ENCODE peak calls at places on chromosome 3, in seven cellular contexts. F is psoas muscle, E is AG10803, G is fibroblast of lung, Y is prostate gland, V is NB4, J is HFF-Myc. P is an unnamed sample.

GRCh38 chr3:64888165-64888564 is 200.4 kb upstream of the ADAMTS9 start:
- DNase-seq in E (peak), V (no peak), J (no peak), Y (no peak), F (no peak), G (no peak), P (peak)

GRCh38 chr3:120039642-120040610 is 54.3 kb downstream of the GSK3B start:
- DNase-seq in E (peak), Y (no peak), F (no peak), G (no peak), V (peak), J (no peak), P (no peak)

GRCh38 chr3:150110097-150110496 is 139.4 kb upstream of the PFN2 start:
- DNase-seq in J (no peak), E (no peak), V (no peak), F (no peak), G (no peak), Y (no peak), P (no peak)

GRCh38 chr3:65829228-65829627 is 209.5 kb downstream of the MAGI1 start:
- DNase-seq in E (no peak), V (no peak), Y (no peak), J (no peak), G (peak), F (no peak), P (no peak)

GRCh38 chr3:156180077-156180476 is 59.7 kb downstream of the KCNAB1 start:
- DNase-seq in E (peak), Y (no peak), V (no peak), J (no peak), F (no peak), G (peak), P (peak)

GRCh38 chr3:144777941-144778340 is 806.3 kb downstream of the DIPK2A start:
- DNase-seq in V (no peak), F (no peak), Y (no peak), J (no peak), E (no peak), G (no peak), P (no peak)

GRCh38 chr3:131535131-131535530 is 32.4 kb upstream of the MRPL3 start:
- DNase-seq in G (peak), V (no peak), E (peak), F (no peak), J (no peak), Y (no peak), P (peak)

GRCh38 chr3:58801541-58801940 is 135.0 kb upstream of the FAM3D start:
- DNase-seq in Y (no peak), J (no peak), G (peak), E (no peak), V (no peak), F (no peak), P (no peak)

GRCh38 chr3:128867200-128868125 is 12.0 kb upstream of the ACAD9 start:
- DNase-seq in J (no peak), Y (no peak), E (peak), F (no peak), G (no peak), V (peak), P (no peak)

GRCh38 chr3:58642846-58643245 is 23.7 kb downstream of the FAM3D start:
- DNase-seq in F (no peak), J (no peak), E (no peak), G (no peak), Y (no peak), V (no peak), P (no peak)

DNA sequence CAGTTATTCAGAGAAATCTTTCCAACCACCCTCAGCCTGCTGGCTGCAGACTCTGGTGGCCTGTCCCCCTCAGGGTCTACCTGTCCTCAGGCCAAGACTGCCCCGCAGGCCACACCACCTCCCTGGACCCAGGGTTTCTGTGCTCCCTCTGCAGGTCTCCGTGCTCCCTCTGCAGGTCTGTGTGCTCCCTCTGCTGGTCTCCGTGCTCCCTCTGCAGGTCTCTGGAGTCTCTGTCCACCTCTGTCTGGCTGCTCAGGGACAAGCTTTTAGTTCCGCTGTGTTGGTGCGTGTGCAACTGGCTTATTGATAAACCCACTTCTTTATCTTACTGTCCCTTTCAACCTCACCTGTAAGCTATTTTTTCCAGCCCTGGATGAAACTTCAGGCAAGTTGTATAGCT is 30.1 kb downstream of the BDH1 start:
- DNase-seq in E (peak), G (peak), Y (no peak), V (no peak), F (no peak), J (no peak), P (peak)
- TF ChIP-seq CTCF in E (peak), G (no peak), Y (peak), V (peak), F (no peak), J (peak), P (peak)

DNA sequence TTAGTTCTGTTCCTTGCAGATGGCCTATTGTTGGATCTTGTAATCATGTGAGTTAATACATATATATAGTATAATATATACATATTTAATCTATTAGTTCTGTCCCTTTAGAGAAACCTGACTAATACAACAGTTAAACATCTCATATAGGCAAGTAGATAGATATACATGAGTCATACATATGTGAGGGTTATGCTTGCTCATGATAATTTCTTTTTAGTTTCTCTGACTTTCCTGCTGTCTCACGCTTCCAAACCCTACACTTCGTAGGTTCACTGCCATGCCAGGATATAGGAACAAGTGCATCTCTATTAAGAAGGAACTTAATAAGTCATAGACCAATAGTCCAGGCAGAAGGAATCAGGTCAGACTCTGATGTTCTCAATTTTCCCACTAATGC is 16.8 kb upstream of the CLDN16 start:
- DNase-seq in V (no peak), J (no peak), E (no peak), Y (no peak), G (no peak), F (no peak), P (no peak)
- H3K4me3 ChIP-seq in V (no peak), J (no peak), E (no peak), Y (no peak), G (no peak), F (no peak), P (no peak)

DNA sequence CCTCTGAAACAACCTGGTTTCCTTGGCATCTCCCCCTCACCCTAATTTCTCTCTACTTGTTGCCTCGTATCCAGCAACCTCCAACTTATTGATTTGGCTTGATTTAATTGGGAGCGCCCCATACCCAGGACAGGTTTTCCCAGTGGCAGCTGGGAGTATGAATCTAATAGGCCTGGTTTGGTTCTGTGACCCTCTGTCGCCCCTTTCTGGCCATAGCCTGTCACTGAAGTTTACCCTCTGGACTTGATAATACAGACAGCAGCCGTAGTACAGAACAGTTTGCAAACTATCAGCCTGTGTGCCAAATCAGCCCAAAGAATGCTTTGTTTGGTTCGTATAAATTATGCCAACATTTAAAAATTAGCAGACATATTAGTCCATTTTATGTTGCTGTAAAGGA is 525.1 kb upstream of the GOLIM4 start:
- DNase-seq in V (peak), G (peak), J (no peak), E (no peak), Y (no peak), F (no peak), P (peak)
- TF ChIP-seq CTCF in V (peak), G (peak), J (peak), E (peak), Y (no peak), F (no peak), P (peak)

DNA sequence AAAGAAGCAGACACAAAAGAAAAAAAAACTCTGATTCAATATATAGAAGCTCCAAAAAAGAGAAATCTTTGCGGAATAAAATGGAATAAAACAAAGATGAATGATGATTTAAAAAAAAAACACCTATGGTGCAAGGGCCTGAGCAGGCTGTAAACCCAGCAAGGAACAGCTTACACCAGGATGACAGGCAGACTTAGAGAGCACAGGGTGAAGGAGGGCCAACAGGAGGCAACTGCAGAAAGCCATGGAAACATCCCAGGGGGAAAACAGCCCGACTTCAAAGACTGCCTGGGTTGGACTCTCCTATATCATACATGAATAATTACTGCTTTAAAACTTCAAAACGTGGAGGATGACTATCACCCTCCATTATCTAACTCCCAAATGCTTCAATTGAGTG is 456.4 kb downstream of the TBL1XR1 start:
- DNase-seq in F (no peak), E (no peak), Y (no peak), V (no peak), G (no peak), J (no peak), P (no peak)
- H3K4me3 ChIP-seq in F (no peak), E (no peak), Y (no peak), V (no peak), G (no peak), J (no peak), P (no peak)

DNA sequence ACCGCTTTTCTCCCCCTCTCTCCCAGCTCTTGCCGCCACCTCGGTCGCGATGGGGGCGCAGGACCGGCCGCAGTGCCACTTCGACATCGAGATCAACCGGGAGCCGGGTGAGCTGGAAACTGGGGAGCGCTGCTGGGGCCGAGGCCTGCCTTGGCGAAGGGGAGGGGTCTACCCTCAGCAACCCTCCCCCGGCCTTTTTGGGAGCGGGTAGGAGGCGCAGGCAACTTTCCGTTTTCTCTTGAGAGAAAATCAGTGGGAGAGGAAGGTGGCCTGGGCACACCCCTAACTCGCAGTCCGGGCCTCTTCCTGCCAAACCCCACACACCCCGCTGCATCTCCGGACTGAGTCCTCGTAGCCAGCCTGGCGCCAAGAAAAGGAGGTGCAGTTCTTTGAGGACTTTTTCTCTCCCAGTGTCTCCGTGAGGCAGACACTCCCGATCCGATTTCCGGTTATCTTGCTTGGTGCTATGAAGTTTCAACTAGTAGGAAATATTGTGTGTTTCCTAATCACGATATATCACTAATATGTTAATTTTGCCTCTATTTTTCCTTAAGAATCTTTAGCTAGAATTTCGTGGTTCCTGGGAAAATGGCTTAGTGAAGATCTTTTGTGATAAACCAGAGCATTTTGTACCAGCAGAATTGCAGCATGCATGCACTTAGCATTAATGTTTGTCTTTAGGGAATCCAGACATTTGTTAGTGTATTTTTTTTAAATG is 631 bp downstream of the NKTR start:
- DNase-seq in G (peak), J (peak), Y (peak), V (peak), F (peak), E (peak), P (peak)
- TF ChIP-seq CTCF in G (peak), J (no peak), Y (peak), V (no peak), F (peak), E (peak), P (peak)

GRCh38 chr3:42526616-42527367 is 24.3 kb downstream of the VIPR1 start:
- DNase-seq in F (no peak), V (peak), Y (no peak), J (no peak), E (no peak), G (no peak), P (no peak)

GRCh38 chr3:42530073-42530472 is 27.6 kb downstream of the VIPR1 start:
- DNase-seq in E (no peak), V (no peak), Y (no peak), G (no peak), F (no peak), J (no peak), P (no peak)

GRCh38 chr3:42531470-42531869 is 29.0 kb downstream of the VIPR1 start:
- DNase-seq in Y (no peak), F (no peak), J (no peak), V (no peak), E (no peak), G (no peak), P (no peak)

GRCh38 chr3:42527368-42527917 is 25.0 kb downstream of the VIPR1 start:
- DNase-seq in E (no peak), V (no peak), F (no peak), Y (no peak), J (no peak), G (no peak), P (no peak)

DNA sequence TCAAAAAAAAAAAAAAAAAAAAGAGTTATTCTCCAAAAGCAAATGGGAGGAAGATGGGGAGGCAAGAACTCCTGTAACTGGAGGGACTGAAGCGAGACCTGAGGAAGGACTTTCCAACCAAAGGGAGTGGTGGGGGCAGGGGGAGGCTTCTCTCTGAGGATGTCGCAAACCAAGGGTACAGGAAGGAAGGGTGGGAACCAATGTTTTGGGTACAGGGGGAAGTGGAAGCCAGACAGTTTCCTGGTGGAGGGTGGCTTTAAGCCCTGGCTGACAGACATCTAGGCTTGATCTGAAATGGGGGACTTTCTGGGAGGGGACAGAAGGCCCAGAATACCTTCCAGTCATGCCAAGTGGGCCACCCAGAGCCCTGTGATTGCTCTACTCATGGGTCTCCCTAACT is 27.0 kb downstream of the VIPR1 start:
- DNase-seq in G (no peak), E (no peak), Y (no peak), F (no peak), J (no peak), V (peak), P (no peak)
- H3K4me3 ChIP-seq in G (no peak), E (no peak), Y (no peak), F (no peak), J (no peak), V (no peak), P (no peak)

GRCh38 chr3:72041531-72041930 is 256.6 kb upstream of the PROK2 start:
- DNase-seq in G (no peak), E (peak), F (no peak), Y (peak), V (no peak), J (no peak), P (no peak)
- TF ChIP-seq CTCF in G (peak), E (peak), F (no peak), Y (no peak), V (no peak), J (no peak), P (no peak)

GRCh38 chr3:152835311-152836102 is 576 bp downstream of the P2RY1 start:
- DNase-seq in V (peak), G (peak), F (peak), Y (peak), E (peak), J (no peak), P (peak)

GRCh38 chr3:152832046-152832445 is 2.9 kb upstream of the P2RY1 start:
- DNase-seq in Y (no peak), F (no peak), V (no peak), J (no peak), E (no peak), G (no peak), P (no peak)

GRCh38 chr3:152833089-152833488 is 1.8 kb upstream of the P2RY1 start:
- DNase-seq in J (no peak), F (no peak), E (no peak), G (no peak), Y (no peak), V (no peak), P (no peak)

GRCh38 chr3:152834354-152835310 is at the start of gene P2RY1:
- DNase-seq in J (no peak), F (peak), G (peak), E (peak), V (peak), Y (peak), P (peak)

GRCh38 chr3:152836269-152836668 is 1.3 kb downstream of the P2RY1 start:
- DNase-seq in E (no peak), F (no peak), Y (no peak), G (no peak), J (no peak), V (no peak), P (no peak)
- H3K4me3 ChIP-seq in E (no peak), F (peak), Y (peak), G (no peak), J (no peak), V (no peak), P (peak)

GRCh38 chr3:163482695-163483094 is 1595.6 kb downstream of the SI start:
- DNase-seq in F (no peak), G (no peak), J (no peak), V (no peak), E (no peak), Y (no peak), P (no peak)
- TF ChIP-seq CTCF in F (no peak), G (no peak), J (no peak), V (no peak), E (no peak), Y (no peak), P (no peak)